ENCODE peak calls at places on chromosomes 5 and 9, in four cellular contexts. W, R, L and X are unnamed samples.

GRCh38 chr9:135303280-135303647 is 176.3 kb upstream of the PPP1R26 start:
- DNase-seq in L (no peak), R (no peak), W (no peak), X (no peak)

GRCh38 chr9:116156621-116157314 is 3.2 kb downstream of the PAPPA start:
- DNase-seq in R (no peak), W (peak; percentile 45), L (no peak), X (no peak)

GRCh38 chr5:111233050-111233370 is 8.8 kb downstream of the CAMK4 start:
- DNase-seq in W (no peak), R (no peak), L (no peak), X (no peak)

GRCh38 chr5:73160239-73160671 is 12.7 kb upstream of the TMEM174 start:
- DNase-seq in L (peak; percentile 66), W (no peak), R (no peak), X (peak; percentile 21)

GRCh38 chr5:110169461-110169860 is 479.7 kb downstream of the MAN2A1 start:
- DNase-seq in W (no peak), R (no peak), L (no peak), X (no peak)

GRCh38 chr9:127710204-127710805 is 3.5 kb downstream of the CFAP157 start:
- DNase-seq in R (no peak), L (no peak), W (no peak), X (no peak)

GRCh38 chr9:82148849-82149544 is 160.4 kb downstream of the SPATA31D1 start:
- DNase-seq in R (no peak), W (peak; percentile 72), L (no peak), X (no peak)

GRCh38 chr5:130529111-130529510 is 624.8 kb downstream of the CHSY3 start:
- DNase-seq in L (no peak), W (no peak), R (no peak), X (no peak)

GRCh38 chr5:113806250-113806649 is 292.8 kb downstream of the YTHDC2 start:
- DNase-seq in R (no peak), L (no peak), W (peak; percentile 30), X (peak; percentile 22)

GRCh38 chr9:113599647-113600476 is 136.3 kb downstream of the RGS3 start:
- DNase-seq in W (no peak), L (no peak), R (no peak), X (no peak)

GRCh38 chr5:172733179-172733973 is 37.6 kb downstream of the DUSP1 start:
- DNase-seq in L (no peak), W (no peak), R (no peak), X (no peak)

GRCh38 chr9:131094622-131095021 is 1.7 kb upstream of the AIF1L start:
- DNase-seq in L (no peak), W (no peak), R (no peak), X (no peak)

GRCh38 chr9:10228082-10228481 is 384.7 kb downstream of the PTPRD start:
- DNase-seq in R (no peak), L (no peak), W (no peak), X (no peak)

GRCh38 chr5:107359916-107360234 is 310.9 kb downstream of the EFNA5 start:
- DNase-seq in R (no peak), W (no peak), L (no peak), X (no peak)

GRCh38 chr5:1876708-1877433 is 5.9 kb downstream of the IRX4 start:
- DNase-seq in R (no peak), L (no peak), W (no peak), X (no peak)

GRCh38 chr5:335740-336038 is 14.2 kb downstream of the AHRR start:
- DNase-seq in L (no peak), R (no peak), W (no peak), X (no peak)

GRCh38 chr9:37903581-37903830 is 421 bp downstream of the SLC25A51 start:
- DNase-seq in R (no peak), W (no peak), L (no peak), X (no peak)

GRCh38 chr5:37836173-37837100 is 3.4 kb downstream of the GDNF start:
- DNase-seq in L (no peak), W (no peak), R (no peak), X (no peak)

GRCh38 chr5:75510836-75511434 is 494 bp downstream of the CERT1 start:
- DNase-seq in R (peak; percentile 17), L (no peak), W (peak; percentile 16), X (peak; percentile 40)

GRCh38 chr5:169029087-169029486 is 271.9 kb downstream of the SLIT3 start:
- DNase-seq in L (no peak), R (no peak), W (no peak), X (no peak)

GRCh38 chr5:82165740-82166530 is 112.2 kb downstream of the RPS23 start:
- DNase-seq in R (no peak), L (peak; percentile 50), W (peak; percentile 75), X (peak; percentile 93)

GRCh38 chr5:126939887-126940286 is 90.5 kb downstream of the MARCHF3 start:
- DNase-seq in R (no peak), W (no peak), L (no peak), X (no peak)

GRCh38 chr5:177366528-177367322 is 9.0 kb downstream of the RGS14 start:
- DNase-seq in R (no peak), W (no peak), L (no peak), X (peak; percentile 92)

GRCh38 chr9:28801144-28801799 is 1228.0 kb upstream of the C9orf72 start:
- DNase-seq in L (no peak), R (no peak), W (no peak), X (no peak)

GRCh38 chr9:89278997-89279739 is 31.8 kb upstream of the CKS2 start:
- DNase-seq in W (peak; percentile 60), L (peak; percentile 28), R (no peak), X (peak; percentile 79)

GRCh38 chr5:126178521-126178920 is 244.7 kb upstream of the GRAMD2B start:
- DNase-seq in L (no peak), R (no peak), W (no peak), X (no peak)

GRCh38 chr9:131915181-131915580 is 164.5 kb downstream of the MED27 start:
- DNase-seq in L (no peak), W (no peak), R (no peak), X (no peak)

GRCh38 chr9:19049872-19050636 is 827 bp downstream of the RRAGA start:
- DNase-seq in W (peak; percentile 74), L (peak; percentile 21), R (no peak), X (peak; percentile 6)